ENCODE peak calls at places on chromosomes 12 and 14, in four cellular contexts. One of them, this sample, is unnamed.

GRCh38 chr14:72549026-72549425 is 344.9 kb downstream of the DPF3 start:
- DNase-seq in HepG2: no peak
- DNase-seq in HEK293T: no peak
- DNase-seq in GM12878: no peak
- DNase-seq in this sample: no peak

GRCh38 chr12:96514328-96514727 is 25.0 kb downstream of the CFAP54 start:
- DNase-seq in GM12878: peak; percentile 62
- DNase-seq in HEK293T: no peak
- DNase-seq in HepG2: no peak
- DNase-seq in this sample: no peak

GRCh38 chr14:61866932-61867920 is 105.0 kb downstream of the SNAPC1 start:
- DNase-seq in HEK293T: no peak
- DNase-seq in HepG2: no peak
- DNase-seq in GM12878: peak; percentile 88
- DNase-seq in this sample: no peak

GRCh38 chr14:78022059-78022458 is 148.1 kb upstream of the NRXN3 start:
- DNase-seq in HEK293T: peak; percentile 67
- DNase-seq in HepG2: peak; percentile 54
- DNase-seq in GM12878: peak; percentile 25
- DNase-seq in this sample: peak; percentile 89

GRCh38 chr12:93441111-93441616 is 583 bp downstream of the UBE2N start:
- DNase-seq in GM12878: no peak
- DNase-seq in HEK293T: peak; percentile 18
- DNase-seq in HepG2: no peak
- DNase-seq in this sample: peak; percentile 37

GRCh38 chr12:108846320-108846719 is 11.1 kb downstream of the SSH1 start:
- DNase-seq in HEK293T: no peak
- DNase-seq in HepG2: no peak
- DNase-seq in GM12878: no peak
- DNase-seq in this sample: no peak

GRCh38 chr14:105422695-105423487 is 3.3 kb downstream of the MTA1 start:
- DNase-seq in HepG2: no peak
- DNase-seq in GM12878: no peak
- DNase-seq in HEK293T: no peak
- DNase-seq in this sample: no peak

GRCh38 chr12:106605254-106605653 is 22.4 kb downstream of the RFX4 start:
- DNase-seq in GM12878: no peak
- DNase-seq in HepG2: no peak
- DNase-seq in HEK293T: no peak
- DNase-seq in this sample: no peak

GRCh38 chr12:117596968-117597367 is 235.5 kb upstream of the NOS1 start:
- DNase-seq in HepG2: no peak
- DNase-seq in GM12878: no peak
- DNase-seq in HEK293T: no peak
- DNase-seq in this sample: no peak

GRCh38 chr12:45268672-45269406 is 52.9 kb downstream of the ANO6 start:
- DNase-seq in HEK293T: peak; percentile 55
- DNase-seq in HepG2: peak; percentile 31
- DNase-seq in GM12878: no peak
- DNase-seq in this sample: no peak

GRCh38 chr12:106044773-106045172 is 94.0 kb downstream of the NUAK1 start:
- DNase-seq in GM12878: no peak
- DNase-seq in HepG2: no peak
- DNase-seq in HEK293T: no peak
- DNase-seq in this sample: no peak

GRCh38 chr14:91310620-91311283 is 66.2 kb upstream of the GPR68 start:
- DNase-seq in HEK293T: no peak
- DNase-seq in GM12878: no peak
- DNase-seq in HepG2: no peak
- DNase-seq in this sample: no peak

GRCh38 chr14:20986811-20987210 is 3.0 kb upstream of the METTL17 start:
- DNase-seq in GM12878: no peak
- DNase-seq in HepG2: peak; percentile 30
- DNase-seq in HEK293T: no peak
- DNase-seq in this sample: no peak

GRCh38 chr12:27969011-27969900 is 3.3 kb downstream of the PTHLH start:
- DNase-seq in HEK293T: peak; percentile 27
- DNase-seq in GM12878: no peak
- DNase-seq in HepG2: no peak
- DNase-seq in this sample: peak; percentile 52

GRCh38 chr12:93879476-93880376 is 202.6 kb downstream of the CRADD start:
- DNase-seq in HEK293T: no peak
- DNase-seq in HepG2: no peak
- DNase-seq in GM12878: no peak
- DNase-seq in this sample: no peak

GRCh38 chr12:95083938-95084337 is 10.5 kb upstream of the NR2C1 start:
- DNase-seq in GM12878: no peak
- DNase-seq in HEK293T: peak; percentile 13
- DNase-seq in HepG2: no peak
- DNase-seq in this sample: no peak

GRCh38 chr12:27561535-27562350 is 37.7 kb downstream of the PPFIBP1 start:
- DNase-seq in HepG2: no peak
- DNase-seq in HEK293T: no peak
- DNase-seq in GM12878: no peak
- DNase-seq in this sample: no peak

GRCh38 chr14:37253905-37254304 is 56.2 kb downstream of the MIPOL1 start:
- DNase-seq in HEK293T: no peak
- DNase-seq in HepG2: no peak
- DNase-seq in GM12878: no peak
- DNase-seq in this sample: no peak

GRCh38 chr12:96140110-96140509 is 54.1 kb upstream of the ELK3 start:
- DNase-seq in HEK293T: no peak
- DNase-seq in GM12878: no peak
- DNase-seq in HepG2: no peak
- DNase-seq in this sample: no peak

GRCh38 chr12:89690925-89691324 is 17.7 kb downstream of the ATP2B1 start:
- DNase-seq in GM12878: no peak
- DNase-seq in HepG2: no peak
- DNase-seq in HEK293T: no peak
- DNase-seq in this sample: no peak

GRCh38 chr12:106901276-106901675 is 54.4 kb upstream of the TMEM263 start:
- DNase-seq in HEK293T: no peak
- DNase-seq in HepG2: no peak
- DNase-seq in GM12878: no peak
- DNase-seq in this sample: no peak

GRCh38 chr12:19462441-19462840 is 23.1 kb downstream of the AEBP2 start:
- DNase-seq in HEK293T: no peak
- DNase-seq in GM12878: no peak
- DNase-seq in HepG2: no peak
- DNase-seq in this sample: no peak

GRCh38 chr14:53022593-53022992 is 71.7 kb upstream of the FERMT2 start:
- DNase-seq in GM12878: no peak
- DNase-seq in HepG2: no peak
- DNase-seq in HEK293T: no peak
- DNase-seq in this sample: no peak
- TF ChIP-seq SP1 in GM12878: no peak
- TF ChIP-seq SP1 in HepG2: no peak
- TF ChIP-seq SP1 in HEK293T: no peak
- TF ChIP-seq SP1 in this sample: no peak

GRCh38 chr14:52547027-52547426 is 5.3 kb downstream of the TXNDC16 start:
- DNase-seq in HEK293T: no peak
- DNase-seq in GM12878: no peak
- DNase-seq in HepG2: no peak
- DNase-seq in this sample: no peak
- TF ChIP-seq SP1 in HEK293T: no peak
- TF ChIP-seq SP1 in GM12878: no peak
- TF ChIP-seq SP1 in HepG2: no peak
- TF ChIP-seq SP1 in this sample: no peak

GRCh38 chr14:34021096-34021495 is 70.2 kb upstream of the EGLN3 start:
- DNase-seq in HepG2: no peak
- DNase-seq in HEK293T: no peak
- DNase-seq in GM12878: no peak
- DNase-seq in this sample: no peak

GRCh38 chr14:34018125-34018524 is 67.3 kb upstream of the EGLN3 start:
- DNase-seq in HepG2: no peak
- DNase-seq in GM12878: no peak
- DNase-seq in HEK293T: no peak
- DNase-seq in this sample: no peak

GRCh38 chr14:34020014-34020413 is 69.1 kb upstream of the EGLN3 start:
- DNase-seq in HEK293T: no peak
- DNase-seq in GM12878: no peak
- DNase-seq in HepG2: no peak
- DNase-seq in this sample: no peak

GRCh38 chr14:34014936-34015335 is 64.1 kb upstream of the EGLN3 start:
- DNase-seq in HepG2: no peak
- DNase-seq in GM12878: no peak
- DNase-seq in HEK293T: no peak
- DNase-seq in this sample: no peak

DNA sequence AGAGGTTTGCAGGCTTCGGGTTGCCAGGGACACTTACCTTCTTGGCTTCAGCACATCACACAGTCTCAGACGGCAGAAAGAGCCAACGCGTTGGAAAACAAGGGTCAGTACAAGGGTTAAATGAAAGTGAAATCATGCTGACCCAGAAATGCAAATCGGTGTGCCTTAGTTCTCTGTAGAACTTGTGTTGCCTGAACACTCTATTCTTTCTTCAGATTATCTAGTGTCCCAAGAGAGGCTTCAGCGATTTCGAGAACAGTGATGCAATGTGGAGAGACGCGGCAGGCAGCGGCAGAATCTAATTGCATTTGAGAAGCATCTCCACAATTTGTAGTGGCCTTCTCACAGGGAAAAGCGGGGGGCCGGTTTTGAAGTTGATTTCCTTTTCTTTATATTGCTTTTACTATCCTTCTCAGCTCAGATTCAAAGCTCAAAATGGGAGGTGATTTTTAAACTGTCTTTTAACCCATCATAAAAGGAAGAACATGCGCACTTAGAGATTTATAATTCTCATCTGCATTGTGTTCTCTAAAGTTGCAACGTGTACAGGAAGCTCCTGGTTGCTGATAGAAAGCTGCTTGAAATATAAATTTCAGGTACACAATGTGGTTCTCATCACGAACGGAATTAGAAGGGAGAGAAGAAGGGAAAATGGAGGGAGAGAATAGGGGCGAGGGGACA is 67.8 kb upstream of the EGLN3 start:
- DNase-seq in HEK293T: no peak
- DNase-seq in HepG2: no peak
- DNase-seq in GM12878: peak; percentile 45
- DNase-seq in this sample: no peak
- TF ChIP-seq SP1 in HEK293T: no peak
- TF ChIP-seq SP1 in HepG2: no peak
- TF ChIP-seq SP1 in GM12878: no peak
- TF ChIP-seq SP1 in this sample: no peak

DNA sequence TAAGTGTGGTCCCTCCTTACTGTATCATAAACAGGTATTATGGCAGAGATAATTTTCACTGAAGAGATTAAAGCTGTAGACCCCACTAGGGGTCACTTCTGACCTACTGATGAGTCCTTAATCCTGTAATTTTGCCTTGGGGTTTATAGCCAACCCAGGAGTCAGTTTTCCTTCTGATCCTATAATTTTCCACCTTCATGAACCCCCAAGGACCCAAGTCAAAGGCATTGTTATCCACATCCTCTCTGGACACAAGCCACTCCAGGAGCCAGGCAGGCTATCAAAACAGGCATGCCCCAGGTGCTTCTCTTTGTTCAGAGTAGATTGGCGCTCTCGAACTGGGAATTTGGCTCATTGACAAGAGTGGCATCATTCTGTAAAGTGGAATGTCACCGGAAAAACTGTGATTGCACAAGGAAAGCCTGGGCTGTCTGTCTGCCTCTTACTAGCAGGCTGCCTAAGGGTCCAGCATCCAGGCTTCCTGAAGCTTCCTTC is 1523.3 kb upstream of the FLRT2 start:
- DNase-seq in GM12878: no peak
- DNase-seq in HepG2: no peak
- DNase-seq in HEK293T: no peak
- DNase-seq in this sample: no peak
- TF ChIP-seq SP1 in GM12878: no peak
- TF ChIP-seq SP1 in HepG2: no peak
- TF ChIP-seq SP1 in HEK293T: no peak
- TF ChIP-seq SP1 in this sample: no peak

DNA sequence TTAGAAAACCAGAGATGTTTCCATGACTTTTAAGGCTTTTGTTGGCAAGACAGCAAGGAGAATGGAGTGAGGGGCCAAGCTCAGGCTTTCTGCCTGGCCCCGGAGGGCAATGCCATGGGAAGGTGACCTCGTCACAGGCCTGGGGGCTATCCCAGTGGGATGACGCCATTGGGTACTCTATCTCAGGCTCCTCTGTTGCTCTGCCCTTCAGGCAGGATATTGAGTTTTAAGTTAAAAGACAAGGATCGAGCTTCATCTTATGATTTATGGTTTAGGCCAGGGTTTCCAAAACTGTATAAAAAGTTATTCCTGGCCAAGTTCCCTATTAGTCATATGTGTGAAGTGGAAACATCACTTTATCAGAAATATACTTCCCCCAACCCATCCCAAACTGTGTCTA is 127.8 kb downstream of the ZFP36L1 start:
- DNase-seq in GM12878: no peak
- DNase-seq in HepG2: no peak
- DNase-seq in HEK293T: no peak
- DNase-seq in this sample: no peak
- TF ChIP-seq SP1 in GM12878: no peak
- TF ChIP-seq SP1 in HepG2: no peak
- TF ChIP-seq SP1 in HEK293T: no peak
- TF ChIP-seq SP1 in this sample: no peak

GRCh38 chr12:10186299-10186698 is 7.5 kb downstream of the TMEM52B start:
- DNase-seq in HepG2: no peak
- DNase-seq in GM12878: no peak
- DNase-seq in HEK293T: no peak
- DNase-seq in this sample: no peak
- TF ChIP-seq SP1 in HepG2: no peak
- TF ChIP-seq SP1 in GM12878: no peak
- TF ChIP-seq SP1 in HEK293T: no peak
- TF ChIP-seq SP1 in this sample: no peak

GRCh38 chr12:79547735-79548347 is 142.9 kb downstream of the PAWR start:
- DNase-seq in HEK293T: peak; percentile 57
- DNase-seq in HepG2: peak; percentile 91
- DNase-seq in GM12878: peak; percentile 9
- DNase-seq in this sample: peak; percentile 56
- TF ChIP-seq SP1 in HEK293T: no peak
- TF ChIP-seq SP1 in HepG2: no peak
- TF ChIP-seq SP1 in GM12878: no peak
- TF ChIP-seq SP1 in this sample: no peak

This sample was measured in WTC11.